ENCODE peak calls at places on chromosome 22, in four cellular contexts. U is neuronal stem cell, G is mesendoderm, A is H9. R is an unnamed sample.

GRCh38 chr22:25368271-25368670 is 148.8 kb downstream of the CRYBB2 start:
- DNase-seq in A (no peak), U (no peak), G (peak; percentile 41), R (no peak)

GRCh38 chr22:21688341-21688705 is 22.5 kb downstream of the PPIL2 start:
- DNase-seq in U (no peak), A (no peak), G (no peak), R (no peak)

GRCh38 chr22:43411981-43412807 is at the start of gene MPPED1:
- DNase-seq in A (no peak), U (no peak), G (no peak), R (no peak)

GRCh38 chr22:22452211-22452610 is 56.3 kb downstream of the ZNF280B start:
- DNase-seq in U (no peak), G (no peak), A (no peak), R (no peak)

GRCh38 chr22:32531955-32532818 is 57.6 kb downstream of the FBXO7 start:
- DNase-seq in A (peak; percentile 91), U (peak; percentile 18), G (peak; percentile 96), R (peak; percentile 37)

GRCh38 chr22:17634696-17635095 is 3.9 kb upstream of the BCL2L13 start:
- DNase-seq in G (no peak), U (no peak), A (no peak), R (no peak)

GRCh38 chr22:43867839-43868652 is 5.7 kb upstream of the SULT4A1 start:
- DNase-seq in G (peak; percentile 90), A (peak; percentile 89), U (peak; percentile 84), R (peak; percentile 62)

GRCh38 chr22:32706149-32706548 is 95.4 kb upstream of the TIMP3 start:
- DNase-seq in U (no peak), G (peak; percentile 16), A (no peak), R (peak; percentile 37)

GRCh38 chr22:25482091-25482760 is 82.2 kb upstream of the GRK3 start:
- DNase-seq in U (no peak), G (peak; percentile 19), A (no peak), R (no peak)

GRCh38 chr22:45059296-45059695 is 49.5 kb upstream of the PHF21B start:
- DNase-seq in U (no peak), G (no peak), A (no peak), R (no peak)

GRCh38 chr22:22853713-22854112 is 33.9 kb upstream of the IGLL5 start:
- DNase-seq in U (no peak), G (no peak), A (no peak), R (no peak)

DNA sequence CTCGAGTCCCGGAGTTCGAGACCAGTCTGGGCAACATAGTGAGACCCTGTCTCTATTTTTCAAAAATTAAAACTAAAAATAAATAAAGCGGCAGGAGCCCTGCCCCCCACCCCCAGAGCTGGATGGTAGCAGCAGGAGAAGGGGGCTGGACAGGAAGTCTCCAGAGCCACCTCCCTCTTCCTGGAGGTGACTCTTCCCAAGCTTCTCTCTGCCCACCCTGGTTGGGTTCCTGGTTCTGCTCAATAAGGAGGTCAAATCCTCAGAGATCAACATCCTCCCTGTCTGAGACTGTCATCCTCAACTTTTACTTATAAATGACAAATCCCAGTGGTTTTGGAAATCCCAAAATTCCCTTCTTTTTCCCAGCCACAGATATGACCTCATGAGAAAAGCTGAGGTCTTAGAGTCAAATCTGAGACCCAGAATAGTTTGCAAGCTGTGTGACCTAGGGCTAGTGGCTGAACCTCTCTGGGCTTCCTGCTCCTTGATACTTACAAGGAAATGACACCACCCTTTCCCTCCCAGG is 987 bp downstream of the C1QTNF6 start:
- DNase-seq in U (no peak), A (no peak), G (peak; percentile 44), R (peak; percentile 53)
- H3K23ac ChIP-seq in U (no peak overlapping the region), A (no peak overlapping the region), G (no peak overlapping the region), R (no peak overlapping the region)

GRCh38 chr22:39155421-39155820 is 2.9 kb upstream of the CBX7 start:
- DNase-seq in A (no peak), U (no peak), G (no peak), R (no peak)
- H3K23ac ChIP-seq in A (no peak overlapping the region), U (no peak overlapping the region), G (no peak overlapping the region), R (no peak overlapping the region)

DNA sequence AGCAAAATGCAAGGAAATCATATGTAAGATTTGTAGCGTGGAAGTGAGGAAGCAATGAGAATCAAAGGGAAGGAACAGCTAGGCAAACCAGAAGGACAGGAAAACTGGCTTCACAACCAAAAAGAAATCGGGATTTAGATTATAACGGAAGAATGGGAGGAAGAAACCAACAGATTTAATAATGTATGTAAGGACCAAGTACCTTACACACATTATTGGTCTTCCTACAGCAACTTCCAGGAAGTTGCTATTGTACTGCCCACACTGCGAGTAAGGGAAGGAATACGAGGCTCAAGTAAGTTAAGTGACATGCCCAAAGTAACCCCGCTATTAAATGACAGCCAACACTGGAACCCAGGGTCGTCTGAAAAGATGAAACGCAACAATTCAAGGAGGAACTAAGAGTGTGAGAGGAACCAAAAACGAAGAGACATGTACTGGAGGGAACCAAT is 473 bp downstream of the TXN2 start:
- DNase-seq in G (no peak), A (no peak), U (no peak), R (no peak)
- H3K23ac ChIP-seq in G (no peak overlapping the region), A (no peak overlapping the region), U (no peak overlapping the region), R (no peak overlapping the region)

DNA sequence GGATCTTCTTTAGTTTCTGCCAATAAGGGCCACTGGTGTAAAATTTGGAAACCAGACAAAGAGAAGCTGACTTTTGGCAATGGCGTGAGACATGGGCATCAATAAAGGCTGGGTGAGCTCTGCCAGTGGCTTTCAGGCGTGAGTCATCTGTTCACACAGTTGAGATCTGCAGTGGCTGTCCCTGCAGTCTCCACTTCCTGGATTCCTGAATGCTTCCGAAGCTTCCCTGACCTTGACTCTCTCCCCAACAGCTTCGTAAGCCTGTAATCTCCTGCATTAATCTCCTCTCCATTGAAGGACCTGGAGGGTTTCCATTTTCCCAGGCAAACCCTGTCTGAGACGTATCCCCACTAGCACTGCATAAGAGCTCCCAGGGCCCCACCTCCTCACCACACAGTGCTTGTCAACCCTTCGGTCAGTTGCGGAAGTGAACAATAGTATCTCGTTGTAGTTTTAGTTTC is 574.7 kb downstream of the TBC1D22A start:
- DNase-seq in A (no peak), G (no peak), U (no peak), R (no peak)
- H3K23ac ChIP-seq in A (no peak overlapping the region), G (no peak overlapping the region), U (no peak overlapping the region), R (no peak overlapping the region)

DNA sequence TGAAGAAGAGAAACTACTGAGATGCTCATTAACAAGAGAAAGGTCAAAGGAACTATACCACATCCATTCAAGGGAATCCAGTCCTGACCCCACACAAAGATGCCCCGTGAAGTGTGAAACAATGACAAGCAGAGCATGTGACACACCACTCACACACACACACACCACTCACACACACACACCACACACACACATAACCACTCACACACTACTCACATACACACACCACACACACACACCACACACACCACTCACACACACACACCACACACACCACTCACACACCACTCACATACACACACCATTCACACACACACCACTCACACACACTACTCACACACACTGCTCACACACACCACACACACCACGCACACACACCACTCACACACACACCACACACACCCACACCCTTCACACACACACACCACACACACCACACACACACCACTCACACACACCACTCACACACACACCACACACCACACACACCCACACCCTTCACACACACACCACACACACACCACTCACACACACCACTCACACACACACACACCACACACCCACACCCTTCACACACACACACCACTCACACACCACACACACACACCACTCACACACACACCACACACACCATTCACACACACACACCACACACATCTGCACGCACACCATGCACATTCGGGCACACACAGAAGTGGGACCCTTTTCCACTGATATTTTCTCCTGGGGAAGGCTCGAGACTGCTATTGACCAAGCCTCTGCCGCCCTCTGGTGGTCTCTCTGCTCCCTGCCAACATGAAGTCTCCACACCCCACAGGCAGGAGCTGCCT is 32.0 kb upstream of the COMT start:
- DNase-seq in A (peak; percentile 82), G (peak; percentile 79), U (peak; percentile 82), R (peak; percentile 62)
- H3K23ac ChIP-seq in A (no peak overlapping the region), G (no peak overlapping the region), U (peak overlapping the region; percentile 94), R (no peak overlapping the region)

GRCh38 chr22:46076651-46077339 is 73.5 kb upstream of the PPARA start:
- DNase-seq in U (no peak), A (no peak), G (no peak), R (no peak)

GRCh38 chr22:46079861-46080821 is 70.2 kb upstream of the PPARA start:
- DNase-seq in A (no peak), U (no peak), G (no peak), R (no peak)

GRCh38 chr22:46079093-46079860 is 71.0 kb upstream of the PPARA start:
- DNase-seq in U (no peak), G (no peak), A (no peak), R (no peak)

GRCh38 chr22:46077669-46078099 is 72.6 kb upstream of the PPARA start:
- DNase-seq in A (no peak), U (no peak), G (no peak), R (no peak)

GRCh38 chr22:46078241-46079092 is 71.9 kb upstream of the PPARA start:
- DNase-seq in U (no peak), A (no peak), G (no peak), R (no peak)
- H3K23ac ChIP-seq in U (peak overlapping the region; percentile 73), A (no peak overlapping the region), G (no peak overlapping the region), R (no peak overlapping the region)

GRCh38 chr22:49917997-49918910 is at the start of the genes ALG12 and CRELD2:
- DNase-seq in U (peak; percentile 98), G (peak; percentile 98), A (peak; percentile 98), R (peak; percentile 95)
- H3K23ac ChIP-seq in U (peak within 1 kb of the TSS; percentile 91), G (peak within 1 kb of the TSS; percentile 45), A (no peak within 1 kb of the TSS), R (no peak within 1 kb of the TSS)

GRCh38 chr22:46064966-46065666 is 85.2 kb upstream of the PPARA start:
- DNase-seq in U (no peak), A (no peak), G (no peak), R (no peak)
- H3K23ac ChIP-seq in U (no peak overlapping the region), A (no peak overlapping the region), G (no peak overlapping the region), R (no peak overlapping the region)

DNA sequence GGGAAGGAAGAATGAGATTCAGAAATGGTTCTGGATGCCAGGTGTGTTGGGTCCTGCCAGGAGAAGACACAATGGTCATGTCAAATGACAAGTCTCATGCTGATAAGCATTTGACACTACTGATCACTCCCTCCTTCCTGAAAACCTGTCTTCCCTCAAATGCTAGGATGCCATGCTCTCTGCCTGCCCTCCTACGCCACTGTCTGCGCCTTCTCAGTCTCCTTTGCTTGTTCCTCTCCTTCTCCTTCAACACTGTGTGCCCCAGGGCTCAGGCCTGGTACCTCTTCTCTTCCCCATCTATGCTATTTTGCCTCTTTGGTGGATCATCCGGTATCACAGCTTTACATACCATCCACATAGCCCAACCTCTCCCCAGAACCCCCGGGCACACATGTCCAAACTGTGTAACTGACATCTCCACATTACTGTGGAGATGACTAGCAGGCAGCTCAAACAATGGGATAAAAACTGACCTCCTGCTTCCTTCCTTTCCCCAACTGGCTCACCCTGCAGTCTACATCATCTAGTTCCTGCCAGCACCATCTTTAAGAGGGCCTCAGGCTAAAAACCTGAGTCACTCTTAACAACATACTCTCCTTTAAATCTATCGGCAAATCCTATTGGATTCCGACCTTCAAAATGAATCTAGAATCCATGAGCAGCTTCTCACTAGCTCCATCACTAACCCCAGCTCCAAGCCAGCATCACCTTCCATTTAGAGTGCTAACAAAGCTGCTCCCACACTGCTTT is 8.2 kb downstream of the AP1B1 start:
- DNase-seq in A (no peak), G (no peak), U (no peak), R (peak; percentile 37)
- H3K23ac ChIP-seq in A (no peak overlapping the region), G (no peak overlapping the region), U (no peak overlapping the region), R (no peak overlapping the region)

R was measured in trophoblast cell.